ENCODE peak calls at places on chromosomes 2 and 18, in seven cellular contexts. W is mammary epithelial cell; T is right cardiac atrium; D is endodermal cell; R is colonic mucosa; C is left ventricle myocardium inferior; Q is CD8-positive, alpha-beta memory T cell. S is an unnamed sample. For H3K4me1, the result is how much of the 10 kb centered on the place peaks cover.

GRCh38 chr2:149989447-149990063 is 402.0 kb upstream of the MMADHC start:
- DNase-seq in W (peak), T (no peak), D (no peak), R (no peak), C (no peak), Q (no peak), S (no peak)

GRCh38 chr2:144334551-144334950 is 185.4 kb downstream of the ZEB2 start:
- DNase-seq in W (no peak), T (no peak), D (no peak), R (no peak), C (no peak), Q (no peak), S (no peak)

GRCh38 chr2:21118302-21118920 is 5.4 kb upstream of the TDRD15 start:
- DNase-seq in W (peak), T (peak), D (peak), R (peak), C (no peak), Q (no peak), S (no peak)

GRCh38 chr18:12015697-12016062 is 34.4 kb downstream of the IMPA2 start:
- DNase-seq in W (peak), T (peak), D (no peak), R (peak), C (peak), Q (no peak), S (no peak)

GRCh38 chr18:77222464-77222863 is 27.2 kb upstream of the GALR1 start:
- DNase-seq in W (no peak), T (no peak), D (no peak), R (no peak), C (no peak), Q (no peak), S (no peak)

GRCh38 chr2:25098558-25099486 is 56.9 kb downstream of the EFR3B start:
- DNase-seq in W (no peak), T (peak), D (no peak), R (no peak), C (no peak), Q (no peak), S (peak)

GRCh38 chr2:10059016-10059351 is 15.6 kb downstream of the KLF11 start:
- DNase-seq in W (no peak), T (peak), D (no peak), R (no peak), C (no peak), Q (no peak), S (no peak)

GRCh38 chr2:1892529-1893250 is 148.4 kb upstream of the PXDN start:
- DNase-seq in W (no peak), T (no peak), D (peak), R (no peak), C (no peak), Q (no peak), S (no peak)

GRCh38 chr2:196230460-196230859 is 59.1 kb upstream of the STK17B start:
- DNase-seq in W (no peak), T (no peak), D (no peak), R (no peak), C (no peak), Q (no peak), S (no peak)

GRCh38 chr2:196233033-196233807 is 61.8 kb upstream of the STK17B start:
- DNase-seq in W (peak), T (no peak), D (no peak), R (peak), C (no peak), Q (no peak), S (no peak)

GRCh38 chr2:196229013-196229412 is 57.6 kb upstream of the STK17B start:
- DNase-seq in W (no peak), T (no peak), D (no peak), R (no peak), C (no peak), Q (no peak), S (no peak)

GRCh38 chr2:196226058-196226747 is 54.8 kb upstream of the STK17B start:
- DNase-seq in W (no peak), T (no peak), D (no peak), R (no peak), C (no peak), Q (no peak), S (no peak)

DNA sequence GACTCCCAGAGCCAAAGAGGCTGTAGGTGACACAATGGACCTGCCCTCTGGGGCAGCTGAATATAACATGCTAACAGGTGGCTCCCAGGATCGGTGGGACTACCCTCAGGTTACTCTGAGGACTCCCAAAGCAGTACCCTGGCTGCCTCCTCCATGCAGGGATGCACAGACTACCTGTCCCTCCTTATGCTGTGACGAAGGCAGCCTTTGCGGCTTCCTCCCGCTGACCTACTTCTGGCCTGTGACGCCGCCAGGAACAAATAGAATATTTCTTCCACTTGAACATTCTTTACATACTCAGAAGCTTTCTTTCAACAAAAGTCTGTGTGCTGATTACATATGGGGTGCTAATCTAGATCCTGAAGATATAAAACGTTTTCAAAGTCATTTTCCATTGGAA is 58.7 kb upstream of the STK17B start:
- DNase-seq in W (no peak), T (no peak), D (no peak), R (peak), C (no peak), Q (peak), S (no peak)
- H3K27ac ChIP-seq in W (no peak), T (no peak), D (no peak), R (no peak), C (no peak), Q (peak), S (no peak)

DNA sequence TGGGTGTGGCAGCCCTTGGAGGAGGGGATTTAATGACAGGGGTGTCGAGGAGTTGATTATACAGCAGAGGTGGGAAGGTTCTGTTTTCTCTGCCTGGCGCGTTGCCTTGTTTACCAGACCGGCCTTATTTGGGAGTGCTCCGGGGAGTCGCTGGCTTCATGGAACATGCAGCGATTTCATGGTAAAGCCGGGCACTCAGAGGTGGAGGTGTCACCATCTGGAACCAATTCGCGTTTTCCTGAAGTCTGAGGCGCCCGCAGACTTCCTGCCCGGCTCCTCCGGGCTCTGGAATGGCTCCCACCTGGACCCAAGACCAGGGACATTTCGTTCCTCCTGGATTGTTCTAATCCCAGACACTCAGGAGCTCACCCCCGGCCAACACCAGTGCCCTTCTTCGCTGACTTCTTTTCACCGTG is 209.1 kb downstream of the KLHL29 start:
- DNase-seq in W (no peak), T (no peak), D (no peak), R (no peak), C (no peak), Q (no peak), S (peak)
- H3K4me3 ChIP-seq in W (no peak), T (no peak), D (no peak), R (no peak), C (no peak), Q (no peak), S (no peak)

GRCh38 chr2:99689135-99689742 is 199.4 kb upstream of the REV1 start:
- DNase-seq in W (no peak), T (no peak), D (no peak), R (no peak), C (no peak), Q (no peak), S (no peak)
- H3K4me1 ChIP-seq in W (under half), T (under half), D (under half), R (under half), C (under half), Q (under half), S (under half)

DNA sequence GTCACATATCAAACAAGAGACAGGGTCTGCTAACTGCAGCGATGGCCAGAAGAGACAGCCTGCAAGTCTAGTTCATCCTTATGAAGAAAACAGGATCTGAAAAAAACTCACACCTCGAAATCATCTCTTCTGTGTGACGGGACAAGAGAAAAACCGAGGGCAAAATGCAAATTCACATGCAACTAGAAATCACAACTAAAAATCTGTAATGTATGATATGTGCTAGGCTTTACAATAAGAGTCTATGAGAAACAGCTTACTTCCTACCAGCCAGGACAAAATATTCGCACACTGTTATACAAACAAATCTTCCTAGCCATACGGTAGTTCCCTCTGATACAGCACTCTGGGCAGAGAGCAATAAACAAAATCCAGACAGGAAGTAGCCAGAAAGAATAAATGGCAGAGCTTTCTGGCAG is 48.8 kb downstream of the ANKRD44 start:
- DNase-seq in W (no peak), T (no peak), D (no peak), R (no peak), C (no peak), Q (no peak), S (no peak)
- H3K27ac ChIP-seq in W (no peak), T (no peak), D (no peak), R (peak), C (peak), Q (no peak), S (no peak)

GRCh38 chr2:16654775-16655456 is 10.7 kb downstream of the CYRIA start:
- DNase-seq in W (no peak), T (no peak), D (peak), R (no peak), C (no peak), Q (no peak), S (no peak)
- H3K4me3 ChIP-seq in W (no peak), T (no peak), D (no peak), R (no peak), C (no peak), Q (no peak), S (no peak)

GRCh38 chr2:72915076-72915906 is 2.0 kb upstream of the EMX1 start:
- DNase-seq in W (no peak), T (no peak), D (peak), R (no peak), C (no peak), Q (no peak), S (no peak)

GRCh38 chr2:72915907-72916742 is 1.2 kb upstream of the EMX1 start:
- DNase-seq in W (peak), T (no peak), D (peak), R (peak), C (no peak), Q (no peak), S (no peak)

GRCh38 chr2:72916743-72917137 is 579 bp upstream of the EMX1 start:
- DNase-seq in W (no peak), T (no peak), D (no peak), R (no peak), C (no peak), Q (no peak), S (no peak)

GRCh38 chr2:72913531-72914225 is 3.6 kb upstream of the EMX1 start:
- DNase-seq in W (no peak), T (no peak), D (peak), R (no peak), C (no peak), Q (no peak), S (no peak)

GRCh38 chr2:72914226-72915075 is 2.9 kb upstream of the EMX1 start:
- DNase-seq in W (no peak), T (no peak), D (peak), R (no peak), C (no peak), Q (no peak), S (no peak)
- H3K4me1 ChIP-seq in W (under half), T (under half), D (under half), R (under half), C (under half), Q (under half), S (under half)

GRCh38 chr18:24265502-24266064 is 126.7 kb downstream of the CABYR start:
- DNase-seq in W (no peak), T (no peak), D (no peak), R (no peak), C (no peak), Q (no peak), S (no peak)

GRCh38 chr18:24270358-24270936 is 127.2 kb downstream of the OSBPL1A start:
- DNase-seq in W (no peak), T (no peak), D (no peak), R (no peak), C (no peak), Q (no peak), S (no peak)

GRCh38 chr18:24266124-24266523 is 127.3 kb downstream of the CABYR start:
- DNase-seq in W (no peak), T (no peak), D (no peak), R (no peak), C (no peak), Q (no peak), S (no peak)

GRCh38 chr18:24268784-24269550 is 128.7 kb downstream of the OSBPL1A start:
- DNase-seq in W (peak), T (no peak), D (no peak), R (no peak), C (no peak), Q (no peak), S (no peak)

GRCh38 chr18:24267878-24268277 is 129.0 kb downstream of the CABYR start:
- DNase-seq in W (no peak), T (no peak), D (no peak), R (no peak), C (no peak), Q (no peak), S (no peak)
- H3K27ac ChIP-seq in W (no peak), T (no peak), D (no peak), R (no peak), C (peak), Q (no peak), S (no peak)

GRCh38 chr2:38743672-38744398 is 7.3 kb downstream of the SRSF7 start:
- DNase-seq in W (no peak), T (no peak), D (no peak), R (no peak), C (no peak), Q (no peak), S (no peak)
- H3K4me3 ChIP-seq in W (no peak), T (no peak), D (no peak), R (no peak), C (no peak), Q (no peak), S (no peak)